ENCODE peak calls at places on chromosomes 1 and 21, in five cellular contexts. I is H1, S is K562, G is GM12878, A is NT2/D1. W is an unnamed sample.

GRCh38 chr1:227315500-227316346 is 2.6 kb downstream of the CDC42BPA start:
- DNase-seq in A (no peak), G (no peak), S (no peak), I (no peak), W (no peak)

GRCh38 chr1:11178021-11179015 is 10.8 kb upstream of the ANGPTL7 start:
- DNase-seq in S (no peak), G (no peak), I (no peak), A (peak; percentile 18), W (no peak)

GRCh38 chr21:32329776-32330175 is 31.1 kb downstream of the MRAP start:
- DNase-seq in A (no peak), I (no peak), S (no peak), G (no peak), W (no peak)

GRCh38 chr1:180935326-180936109 is 22.8 kb downstream of the KIAA1614 start:
- DNase-seq in I (no peak), A (no peak), S (peak; percentile 52), G (no peak), W (no peak)

GRCh38 chr1:228989992-228990827 is 254.9 kb downstream of the RHOU start:
- DNase-seq in I (no peak), S (no peak), G (no peak), A (no peak), W (no peak)

GRCh38 chr1:174005032-174005431 is 17.1 kb downstream of the RC3H1 start:
- DNase-seq in I (no peak), S (no peak), A (no peak), G (peak; percentile 83), W (no peak)

GRCh38 chr1:67557731-67558448 is 127.1 kb upstream of the GADD45A start:
- DNase-seq in G (no peak), S (no peak), A (no peak), I (no peak), W (no peak)

GRCh38 chr1:160853014-160853413 is 9.7 kb downstream of the CD244 start:
- DNase-seq in S (no peak), A (no peak), I (no peak), G (no peak), W (no peak)

GRCh38 chr1:201126463-201126831 is 537 bp downstream of the ASCL5 start:
- DNase-seq in I (no peak), A (no peak), S (no peak), G (no peak), W (no peak)

GRCh38 chr1:31548518-31548898 is 27.8 kb upstream of the TINAGL1 start:
- DNase-seq in S (peak; percentile 83), I (no peak), G (no peak), A (no peak), W (no peak)

GRCh38 chr1:24925963-24926362 is 4.1 kb downstream of the RUNX3 start:
- DNase-seq in A (no peak), S (no peak), G (no peak), I (no peak), W (no peak)

GRCh38 chr1:206739411-206740076 is 31.0 kb upstream of the IL19 start:
- DNase-seq in I (no peak), G (peak; percentile 99), S (no peak), A (no peak), W (no peak)
- TF ChIP-seq ZNF274 in I (no peak), G (no peak), S (no peak), A (no peak), W (no peak)

GRCh38 chr1:52907068-52907811 is 14.3 kb downstream of the ECHDC2 start:
- DNase-seq in A (no peak), G (no peak), S (peak; percentile 86), I (no peak), W (no peak)

GRCh38 chr1:52906135-52906603 is 15.4 kb downstream of the ECHDC2 start:
- DNase-seq in S (peak; percentile 62), I (no peak), A (no peak), G (no peak), W (no peak)

GRCh38 chr1:52905376-52905698 is 16.2 kb downstream of the ECHDC2 start:
- DNase-seq in G (no peak), I (no peak), A (no peak), S (no peak), W (no peak)

GRCh38 chr1:52907812-52908153 is 13.8 kb downstream of the ECHDC2 start:
- DNase-seq in S (no peak), G (no peak), A (no peak), I (no peak), W (no peak)

DNA sequence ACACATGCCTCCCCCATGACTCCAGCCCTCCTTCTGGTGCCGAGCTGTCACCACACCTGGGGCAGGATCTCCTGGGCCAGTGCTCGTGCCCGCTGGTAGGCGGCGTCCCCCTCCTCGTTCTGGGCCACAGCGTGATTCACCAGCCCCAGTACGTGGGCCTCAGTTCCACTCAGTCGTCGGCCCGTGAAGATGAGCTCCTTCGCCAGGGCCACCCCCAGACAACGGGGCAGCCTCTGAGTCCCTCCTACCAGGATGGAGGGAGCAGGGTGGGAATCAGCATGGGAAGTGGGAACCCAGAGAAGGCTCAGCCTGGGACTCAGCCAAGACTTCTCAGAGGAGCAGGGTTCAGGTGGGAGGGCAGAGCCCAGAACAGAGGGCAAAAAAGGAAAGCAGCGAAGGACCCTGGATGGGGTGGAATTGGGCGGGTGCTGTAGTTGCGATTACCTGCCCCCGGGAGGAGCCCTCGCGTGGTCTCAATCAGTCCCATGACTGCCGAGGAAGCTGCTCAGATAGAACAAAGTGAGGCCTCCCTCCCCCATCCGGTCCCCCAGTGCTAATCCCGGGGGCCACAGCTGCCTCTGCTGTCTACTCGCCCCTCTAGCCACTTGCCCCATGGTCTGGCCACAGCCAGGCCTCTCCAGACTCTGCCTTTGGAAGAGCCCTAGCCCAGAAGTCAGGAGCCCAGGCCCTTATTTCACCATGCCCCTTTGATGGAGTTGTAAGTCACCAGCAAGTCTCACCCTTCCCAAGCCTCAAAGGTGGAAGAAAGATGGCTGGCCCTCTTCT is 16.8 kb downstream of the ECHDC2 start:
- DNase-seq in G (no peak), S (peak; percentile 82), I (peak; percentile 38), A (peak; percentile 61), W (peak; percentile 10)
- TF ChIP-seq ZNF274 in G (no peak), S (no peak), I (no peak), A (no peak), W (no peak)

GRCh38 chr1:23478896-23479790 is 4.8 kb downstream of the ASAP3 start:
- DNase-seq in A (no peak), I (no peak), G (no peak), S (peak; percentile 87), W (no peak)
- TF ChIP-seq ZNF274 in A (no peak), I (no peak), G (no peak), S (no peak), W (no peak)

GRCh38 chr1:8568837-8569236 is 248.6 kb downstream of the RERE start:
- DNase-seq in S (no peak), I (no peak), G (no peak), A (no peak), W (no peak)

GRCh38 chr1:8571200-8571984 is 246.0 kb downstream of the RERE start:
- DNase-seq in S (no peak), I (no peak), G (no peak), A (no peak), W (no peak)

GRCh38 chr1:8572106-8572505 is 245.3 kb downstream of the RERE start:
- DNase-seq in A (no peak), S (no peak), I (no peak), G (no peak), W (no peak)

GRCh38 chr1:8569242-8569641 is 248.2 kb downstream of the RERE start:
- DNase-seq in S (no peak), I (no peak), G (no peak), A (no peak), W (no peak)

DNA sequence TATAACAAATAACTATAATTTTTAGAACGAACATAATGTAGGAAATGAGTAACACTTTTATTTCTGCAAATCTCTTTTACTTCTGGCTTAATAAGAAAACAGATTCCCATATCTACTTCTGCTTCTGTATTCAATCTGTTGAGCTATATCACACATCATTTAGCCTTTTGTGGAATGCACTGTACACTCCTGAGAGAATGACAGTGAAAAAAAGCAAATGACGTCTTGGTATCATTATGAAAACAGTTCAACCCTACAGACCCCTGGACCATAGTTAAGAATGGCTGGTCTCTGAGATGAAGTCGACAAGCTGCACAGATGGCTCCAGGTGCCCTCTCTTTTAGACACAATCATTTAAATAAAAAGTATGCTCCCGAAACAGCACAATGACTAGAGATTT is 247.0 kb downstream of the RERE start:
- DNase-seq in I (no peak), G (no peak), A (no peak), S (no peak), W (no peak)
- TF ChIP-seq ZNF274 in I (no peak), G (no peak), A (no peak), S (no peak), W (no peak)

DNA sequence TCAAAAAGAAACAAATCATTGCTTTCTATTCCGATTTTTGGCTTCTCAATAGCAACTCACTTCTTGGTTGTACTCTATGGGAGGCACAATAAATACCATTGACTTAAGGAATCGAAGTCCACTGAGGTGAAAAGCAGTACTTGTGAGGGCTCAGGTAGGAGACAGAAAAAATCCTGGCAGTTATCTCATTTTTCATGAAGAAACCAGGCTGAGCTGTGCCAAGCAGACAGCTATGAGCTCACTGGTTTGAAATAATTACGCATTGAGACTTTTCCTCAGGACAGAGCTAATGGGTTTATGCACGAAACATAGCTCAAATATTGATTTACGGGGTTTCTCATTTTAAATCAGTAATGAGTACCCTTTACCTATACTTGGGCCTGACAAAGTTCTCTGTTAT is 18.5 kb downstream of the COLGALT2 start:
- DNase-seq in I (no peak), S (no peak), G (no peak), A (no peak), W (no peak)
- TF ChIP-seq ZNF274 in I (no peak), S (no peak), G (no peak), A (no peak), W (no peak)

DNA sequence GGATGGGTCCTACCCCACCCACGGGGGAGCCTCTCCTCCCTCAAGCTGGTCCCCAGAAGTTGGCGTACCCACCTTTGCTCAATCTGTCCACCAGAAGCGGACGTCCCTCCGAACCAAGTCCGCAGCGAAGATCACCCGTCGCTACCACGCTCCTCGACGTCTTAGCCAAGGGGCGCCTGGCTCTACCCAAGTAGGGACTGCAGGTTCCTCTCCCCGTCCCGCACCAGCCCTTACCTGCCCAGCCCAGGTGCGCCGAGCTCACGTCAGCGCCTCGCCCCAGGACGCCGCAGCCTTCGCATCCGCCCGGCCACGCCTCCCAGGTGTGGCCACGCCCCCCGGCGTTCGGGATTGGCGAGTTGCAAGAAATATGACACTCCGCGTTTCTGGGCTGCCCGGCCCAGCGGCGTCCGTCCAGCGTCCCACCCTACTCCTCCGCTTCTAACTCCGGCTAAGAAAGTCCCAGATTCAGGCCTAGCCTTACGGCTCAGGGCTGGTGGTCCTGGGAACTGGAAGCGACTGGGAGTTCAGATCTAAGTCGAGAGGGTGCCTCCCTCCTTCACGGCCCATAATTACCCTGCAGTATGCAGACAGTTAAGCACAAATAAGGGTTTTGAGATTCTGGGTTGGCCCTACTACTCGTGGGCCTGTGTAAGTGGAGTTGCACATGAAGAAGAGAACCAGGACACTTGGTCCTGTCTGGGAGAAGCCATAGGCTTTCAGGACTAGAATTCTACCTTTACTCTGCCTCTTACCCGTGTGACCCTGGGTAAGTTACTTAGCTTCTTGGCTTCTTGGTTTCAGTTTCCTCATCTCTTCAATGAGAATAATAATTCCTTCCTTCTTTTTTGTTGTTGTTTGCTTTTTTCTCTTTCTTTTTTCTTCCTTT is at the start of gene IRF6:
- DNase-seq in I (peak; percentile 93), G (no peak), S (peak; percentile 97), A (peak; percentile 95), W (peak; percentile 88)
- TF ChIP-seq ZNF274 in I (no peak), G (no peak), S (no peak), A (no peak), W (no peak)

GRCh38 chr1:221449801-221450470 is 292.0 kb downstream of the DUSP10 start:
- DNase-seq in A (no peak), G (no peak), I (no peak), S (no peak), W (no peak)
- TF ChIP-seq ZNF274 in A (no peak), G (no peak), I (no peak), S (no peak), W (no peak)

W was measured in HCT116.